ENCODE peak calls at places on chromosomes 4 and X, in five cellular contexts. J, Z, H, R and O are unnamed samples.

GRCh38 chr4:73668806-73669205 is 48.6 kb upstream of the RASSF6 start:
- DNase-seq in J (peak; percentile 61), Z (no peak), H (no peak), R (no peak), O (no peak)

GRCh38 chr4:159051245-159052071 is 51.4 kb upstream of the RAPGEF2 start:
- DNase-seq in J (no peak), Z (no peak), H (no peak), R (no peak), O (peak; percentile 85)

GRCh38 chr4:3205995-3206394 is 43.0 kb upstream of the MSANTD1 start:
- DNase-seq in J (no peak), Z (no peak), H (no peak), R (peak; percentile 54), O (no peak)

GRCh38 chr4:47531241-47531953 is 46.3 kb downstream of the ATP10D start:
- DNase-seq in J (peak; percentile 83), Z (no peak), H (peak; percentile 62), R (peak; percentile 70), O (peak; percentile 93)

GRCh38 chr4:17494258-17494657 is 17.6 kb downstream of the QDPR start:
- DNase-seq in J (peak; percentile 82), Z (no peak), H (peak; percentile 37), R (no peak), O (no peak)

GRCh38 chr4:56786955-56787354 is 34.5 kb downstream of the SPINK2 start:
- DNase-seq in J (peak; percentile 76), Z (no peak), H (peak; percentile 59), R (peak; percentile 9), O (no peak)

GRCh38 chr4:87633239-87633638 is 16.8 kb upstream of the DMP1 start:
- DNase-seq in J (peak; percentile 8), Z (no peak), H (no peak), R (no peak), O (no peak)

GRCh38 chr4:123877561-123877960 is 481.0 kb downstream of the SPRY1 start:
- DNase-seq in J (no peak), Z (no peak), H (peak; percentile 10), R (no peak), O (no peak)

GRCh38 chrX:111100191-111100590 is 4.2 kb downstream of the PAK3 start:
- DNase-seq in J (peak; percentile 36), Z (peak; percentile 10), H (peak; percentile 59), R (peak; percentile 83), O (peak; percentile 58)

GRCh38 chr4:182478475-182478874 is 235.3 kb downstream of the TENM3 start:
- DNase-seq in J (peak; percentile 70), Z (peak; percentile 16), H (peak; percentile 68), R (peak; percentile 76), O (peak; percentile 76)
- H3K9ac ChIP-seq in J (no peak overlapping the region), Z (no peak overlapping the region), H (no peak overlapping the region), R (no peak overlapping the region), O (no peak overlapping the region)

GRCh38 chr4:1126506-1126905 is 13.1 kb upstream of the RNF212 start:
- DNase-seq in J (peak; percentile 49), Z (no peak), H (no peak), R (no peak), O (no peak)
- TF ChIP-seq EZH2phosphoT487 in J (no peak), Z (no peak), H (no peak), R (no peak), O (no peak)

GRCh38 chrX:148991502-148991901 is 491.1 kb downstream of the AFF2 start:
- DNase-seq in J (no peak), Z (no peak), H (no peak), R (no peak), O (no peak)
- H3K9ac ChIP-seq in J (no peak overlapping the region), Z (no peak overlapping the region), H (no peak overlapping the region), R (no peak overlapping the region), O (no peak overlapping the region)

GRCh38 chr4:67396008-67396407 is 149.3 kb downstream of the CENPC start:
- DNase-seq in J (no peak), Z (no peak), H (no peak), R (no peak), O (no peak)

GRCh38 chr4:67397931-67398330 is 147.4 kb downstream of the CENPC start:
- DNase-seq in J (no peak), Z (no peak), H (no peak), R (no peak), O (no peak)

GRCh38 chr4:67393007-67393406 is 152.3 kb downstream of the CENPC start:
- DNase-seq in J (no peak), Z (no peak), H (no peak), R (no peak), O (no peak)

GRCh38 chr4:67394771-67395310 is 150.5 kb downstream of the CENPC start:
- DNase-seq in J (no peak), Z (no peak), H (no peak), R (no peak), O (no peak)

GRCh38 chr4:67393699-67394281 is 151.5 kb downstream of the CENPC start:
- DNase-seq in J (peak; percentile 51), Z (peak; percentile 29), H (peak; percentile 78), R (peak; percentile 57), O (peak; percentile 35)
- TF ChIP-seq EZH2phosphoT487 in J (no peak), Z (no peak), H (no peak), R (no peak), O (no peak)

DNA sequence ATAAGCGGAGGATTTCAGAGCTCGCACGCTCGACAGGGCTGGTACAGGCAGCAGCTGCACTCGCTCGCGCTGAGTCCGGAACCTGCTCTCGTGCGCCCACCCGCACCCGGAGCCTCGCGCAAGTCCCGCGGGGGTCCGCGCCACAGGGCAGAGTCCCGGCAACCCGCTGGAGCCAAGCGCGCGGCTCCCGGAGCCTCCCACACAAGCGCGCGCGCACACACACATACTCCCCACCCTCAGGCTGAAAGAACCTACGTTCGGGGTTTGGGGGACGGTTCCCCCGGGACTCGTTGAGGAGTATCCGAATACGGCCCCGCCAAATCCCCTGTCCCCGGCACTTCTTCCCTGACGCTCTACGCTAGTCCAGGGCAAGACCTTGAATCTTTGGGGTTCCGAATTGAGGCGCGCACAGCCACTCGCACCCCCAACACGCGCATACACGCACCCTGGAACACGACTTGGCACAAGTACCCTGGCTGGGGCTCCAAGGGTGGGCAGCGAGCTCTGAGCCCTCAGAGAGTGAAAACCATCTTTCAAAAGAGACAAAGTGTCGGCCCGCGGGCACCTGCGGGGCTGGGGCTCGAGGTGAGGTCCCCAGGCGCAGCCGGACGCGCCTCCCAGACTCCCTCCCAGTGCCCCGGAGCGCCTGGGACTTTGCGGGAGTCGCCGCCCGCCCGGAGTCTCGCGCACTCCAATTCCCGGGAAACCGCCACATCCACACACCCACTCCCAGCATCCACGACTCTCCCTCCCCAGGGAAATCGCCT is 942 bp downstream of the ANOS1 start:
- DNase-seq in J (no peak), Z (no peak), H (peak; percentile 3), R (peak; percentile 35), O (no peak)
- H3K9ac ChIP-seq in J (no peak overlapping the region), Z (no peak overlapping the region), H (no peak overlapping the region), R (no peak overlapping the region), O (no peak overlapping the region)

DNA sequence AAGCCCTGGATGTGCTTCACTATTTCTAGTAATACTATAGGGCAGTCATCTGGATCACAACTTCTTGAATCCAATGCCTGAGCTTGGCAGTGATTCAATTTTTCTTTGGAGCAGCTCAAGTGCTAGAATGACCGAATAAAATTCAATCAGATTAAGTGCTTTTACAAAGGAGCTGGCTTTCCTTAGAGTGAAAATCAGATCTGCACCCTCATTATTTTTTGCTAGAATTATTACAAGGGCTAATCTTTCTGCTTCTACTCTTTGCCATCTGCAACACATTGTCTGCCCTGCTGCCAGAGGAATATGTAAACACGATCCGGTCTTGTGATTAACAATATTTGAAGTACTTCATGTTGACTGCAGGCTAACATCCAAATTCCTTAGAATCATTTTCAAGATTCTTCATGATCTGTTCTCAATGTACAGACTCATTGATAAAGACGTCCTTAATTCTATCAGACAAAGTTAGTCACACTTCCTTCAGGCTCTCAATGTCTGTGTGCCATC is 531.1 kb downstream of the GALNTL6 start:
- DNase-seq in J (no peak), Z (no peak), H (no peak), R (no peak), O (no peak)
- TF ChIP-seq EZH2phosphoT487 in J (no peak), Z (no peak), H (no peak), R (no peak), O (no peak)

DNA sequence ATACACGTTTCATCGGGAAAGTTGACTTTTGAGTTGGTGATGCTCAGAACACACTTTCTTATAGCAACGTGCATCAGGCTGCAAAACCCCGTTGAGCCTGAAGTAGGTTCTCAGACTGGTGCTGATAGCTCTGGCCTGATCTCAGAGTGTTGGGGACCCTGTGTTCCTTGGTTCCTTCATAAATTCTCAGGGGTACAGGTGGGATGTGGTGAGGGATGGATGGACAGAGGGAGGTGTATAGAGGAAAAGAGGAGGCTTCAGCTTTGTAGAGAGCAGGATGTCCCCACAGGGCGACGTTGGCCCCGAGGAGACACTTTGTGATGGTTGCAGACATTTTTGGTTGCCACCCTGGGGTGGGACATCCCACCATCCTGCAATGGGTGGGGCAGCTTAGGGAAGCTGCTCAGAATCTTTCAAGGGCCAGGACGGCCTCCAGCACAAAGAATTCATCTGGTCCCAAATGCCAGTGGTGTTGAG is 2.5 kb downstream of the CD99 start:
- DNase-seq in J (peak; percentile 46), Z (no peak), H (no peak), R (no peak), O (no peak)
- H3K9ac ChIP-seq in J (peak overlapping the region; percentile 94), Z (no peak overlapping the region), H (no peak overlapping the region), R (no peak overlapping the region), O (no peak overlapping the region)

GRCh38 chr4:88646528-88647280 is 50.9 kb downstream of the NAP1L5 start:
- DNase-seq in J (no peak), Z (no peak), H (peak; percentile 32), R (no peak), O (no peak)
- TF ChIP-seq EZH2phosphoT487 in J (no peak), Z (no peak), H (no peak), R (no peak), O (no peak)